ENCODE peak calls at places on chromosomes 7 and 10, in seven cellular contexts. G is transverse colon, H is psoas muscle, L is ascending aorta, I is left lung, C is fibroblast of lung, U is astrocyte. Q is an unnamed sample. For H3K4me1, the result is how much of the 10 kb centered on the place peaks cover.

GRCh38 chr7:27099224-27099838 is 3.2 kb downstream of the HOXA2 start:
- DNase-seq in L (no peak), C (peak), G (no peak), U (peak), I (no peak), H (no peak), Q (no peak)

GRCh38 chr7:29285451-29285807 is 90.9 kb downstream of the CHN2 start:
- DNase-seq in L (no peak), I (no peak), U (peak), H (no peak), C (peak), G (no peak), Q (no peak)

GRCh38 chr7:108079291-108080057 is 50.7 kb downstream of the LAMB4 start:
- DNase-seq in H (no peak), G (peak), L (no peak), I (no peak), C (peak), U (peak), Q (no peak)

GRCh38 chr10:125795637-125796190 is 20.1 kb upstream of the MMP21 start:
- DNase-seq in G (peak), H (no peak), C (no peak), U (no peak), L (no peak), I (no peak), Q (no peak)

GRCh38 chr10:47287805-47288204 is 12.2 kb upstream of the GDF10 start:
- DNase-seq in C (no peak), H (no peak), I (no peak), G (no peak), U (no peak), L (no peak), Q (no peak)

GRCh38 chr7:74655785-74656420 is 1.6 kb upstream of the GTF2I start:
- DNase-seq in C (no peak), L (no peak), U (no peak), H (no peak), G (no peak), I (no peak), Q (no peak)

GRCh38 chr7:82105463-82105862 is 335.6 kb upstream of the HGF start:
- DNase-seq in I (no peak), G (no peak), U (peak), C (peak), H (no peak), L (no peak), Q (no peak)

GRCh38 chr10:48885376-48885775 is 54.3 kb downstream of the LRRC18 start:
- DNase-seq in H (no peak), C (peak), U (no peak), I (no peak), G (no peak), L (no peak), Q (no peak)

GRCh38 chr10:29412452-29413004 is 123.7 kb downstream of the LYZL1 start:
- DNase-seq in I (no peak), H (no peak), C (no peak), G (no peak), U (no peak), L (no peak), Q (no peak)

GRCh38 chr10:87915989-87916388 is 52.6 kb downstream of the PTEN start:
- DNase-seq in G (no peak), U (peak), I (no peak), H (no peak), C (peak), L (no peak), Q (no peak)

GRCh38 chr10:22651276-22651980 is 63.0 kb downstream of the PIP4K2A start:
- DNase-seq in H (no peak), C (no peak), L (no peak), I (no peak), G (no peak), U (no peak), Q (no peak)

DNA sequence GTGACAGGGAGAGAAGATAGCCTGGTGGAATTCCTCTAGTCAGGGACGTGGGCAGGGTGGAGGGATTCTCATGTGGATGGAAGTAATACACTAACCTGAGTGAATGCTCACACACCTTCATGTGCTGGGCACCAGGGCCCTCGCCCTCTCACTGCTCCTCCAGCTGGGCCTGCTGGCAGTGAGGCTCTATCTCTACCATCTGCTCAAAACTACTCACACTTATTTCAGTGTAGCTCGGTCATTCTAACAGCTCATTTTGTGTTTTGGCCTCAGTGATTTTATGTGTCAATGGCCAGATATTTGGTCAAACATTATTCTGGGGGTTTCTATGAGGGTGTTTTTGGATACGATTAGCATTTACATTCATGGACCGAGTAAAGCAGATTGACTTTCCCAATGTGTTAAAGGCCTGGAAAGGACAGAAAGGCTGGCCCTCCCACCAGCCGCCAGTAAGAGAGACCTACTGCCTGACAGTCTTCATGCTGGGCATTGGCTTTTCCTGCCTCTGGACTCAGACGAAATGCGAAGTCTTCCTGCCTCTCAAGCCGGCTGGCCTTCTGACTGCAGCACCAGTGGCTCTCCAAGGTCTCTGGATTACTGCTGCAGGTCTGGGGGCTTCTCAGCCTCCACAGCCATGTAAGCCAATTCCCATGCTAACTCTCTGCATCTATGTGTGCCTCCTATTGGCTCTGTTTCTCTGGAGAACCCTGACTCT is 335.4 kb downstream of the CXCL12 start:
- DNase-seq in G (no peak), U (no peak), L (no peak), I (no peak), H (no peak), C (no peak), Q (no peak)
- H3K4me1 ChIP-seq in G (under half), U (under half), L (under half), I (under half), H (under half), C (under half), Q (under half)

GRCh38 chr10:54800677-54801480 is at the start of gene PCDH15:
- DNase-seq in G (no peak), L (no peak), H (no peak), U (peak), I (no peak), C (peak), Q (no peak)
- TF ChIP-seq CTCF in G (no peak), L (no peak), H (peak), U (peak), I (no peak), C (peak), Q (no peak)

GRCh38 chr10:12510566-12510965 is 161.2 kb downstream of the CAMK1D start:
- DNase-seq in G (no peak), U (peak), I (no peak), H (no peak), C (peak), L (no peak), Q (no peak)

GRCh38 chr10:12508165-12508564 is 158.8 kb downstream of the CAMK1D start:
- DNase-seq in H (no peak), L (no peak), U (no peak), G (no peak), I (no peak), C (no peak), Q (no peak)

GRCh38 chr10:12511651-12512050 is 162.3 kb downstream of the CAMK1D start:
- DNase-seq in U (no peak), I (no peak), L (no peak), C (no peak), G (no peak), H (no peak), Q (no peak)

GRCh38 chr10:12509016-12509793 is 159.9 kb downstream of the CAMK1D start:
- DNase-seq in I (no peak), H (no peak), C (no peak), G (no peak), L (no peak), U (no peak), Q (no peak)

GRCh38 chr10:12509794-12510100 is 160.4 kb downstream of the CAMK1D start:
- DNase-seq in L (no peak), H (no peak), U (no peak), G (no peak), C (no peak), I (no peak), Q (no peak)
- H3K4me1 ChIP-seq in L (under half), H (under half), U (under half), G (under half), C (under half), I (under half), Q (under half)

DNA sequence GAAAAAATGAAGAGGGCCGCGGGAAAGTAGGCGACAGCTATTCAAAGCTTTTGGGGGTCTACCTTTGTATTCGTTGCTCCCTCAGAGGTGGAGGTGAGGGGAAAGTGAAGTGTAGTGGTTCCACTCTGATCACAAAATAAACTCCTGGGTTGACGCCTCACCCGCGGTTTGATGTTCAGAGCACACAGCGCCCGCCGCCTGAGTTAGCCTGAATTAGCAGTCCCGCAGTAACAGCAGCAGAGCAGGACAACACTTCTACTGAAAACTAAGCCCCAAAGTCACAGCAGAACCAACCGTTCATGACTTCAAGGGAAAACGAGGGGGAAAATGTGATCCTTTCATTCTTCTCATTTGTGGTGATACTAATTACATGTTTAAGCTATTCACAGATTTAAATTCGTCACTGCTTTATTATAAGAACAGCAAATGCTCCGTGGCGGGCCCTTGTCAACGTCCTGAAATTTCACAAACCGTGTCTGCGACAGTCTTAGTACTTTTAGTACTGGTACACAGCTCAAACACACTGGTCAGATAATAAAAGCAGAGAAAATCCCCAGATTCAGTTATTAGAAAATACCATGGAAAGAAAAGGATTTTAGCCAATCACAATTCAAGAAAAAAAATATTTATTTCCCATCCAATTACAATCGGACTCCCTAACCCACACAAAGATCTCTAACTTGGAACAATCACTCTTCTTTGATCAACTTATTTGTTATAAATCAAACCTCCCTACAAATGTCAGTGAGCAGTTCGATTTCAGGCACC is 575 bp upstream of the JMJD1C start:
- DNase-seq in G (peak), C (peak), L (no peak), H (no peak), I (peak), U (peak), Q (peak)
- TF ChIP-seq CTCF in G (no peak), C (no peak), L (no peak), H (no peak), I (no peak), U (no peak), Q (no peak)

DNA sequence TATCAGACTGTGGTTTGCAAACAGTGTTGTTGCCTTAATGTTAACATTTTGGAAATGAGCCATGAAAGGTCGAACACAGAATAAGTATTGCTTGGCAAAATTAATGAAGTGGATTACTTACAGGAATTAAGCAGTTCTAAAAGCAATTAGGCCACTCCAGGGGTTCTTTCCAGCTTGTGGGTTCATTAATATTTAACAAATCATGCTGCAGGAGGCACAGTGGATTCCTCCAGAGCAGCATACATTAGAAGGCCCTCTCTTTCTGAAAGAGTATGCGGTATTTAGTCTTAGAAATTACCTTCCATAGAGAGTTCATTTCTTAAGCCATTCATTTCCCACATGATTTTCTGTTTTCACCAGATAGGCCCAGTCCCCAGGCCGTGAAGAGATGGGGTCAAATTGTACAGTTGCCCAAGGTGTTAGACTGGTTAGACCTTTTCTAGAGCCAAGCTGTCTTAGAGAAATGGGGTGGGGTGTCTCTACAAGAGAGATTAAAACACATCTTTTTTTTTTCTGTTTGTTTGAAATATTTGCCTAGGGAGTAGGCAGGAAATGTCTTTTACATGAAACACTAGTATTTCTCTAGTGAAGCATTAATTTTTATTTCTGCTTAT is 40.0 kb upstream of the AGR3 start:
- DNase-seq in I (no peak), G (no peak), U (peak), L (no peak), H (no peak), C (peak), Q (no peak)
- H3K4me1 ChIP-seq in I (under half), G (under half), U (under half), L (under half), H (under half), C (under half), Q (under half)

GRCh38 chr7:112079671-112080070 is 126.5 kb downstream of the DOCK4 start:
- DNase-seq in G (no peak), H (no peak), L (no peak), U (no peak), C (peak), I (no peak), Q (no peak)
- TF ChIP-seq CTCF in G (no peak), H (peak), L (no peak), U (peak), C (no peak), I (no peak), Q (no peak)

DNA sequence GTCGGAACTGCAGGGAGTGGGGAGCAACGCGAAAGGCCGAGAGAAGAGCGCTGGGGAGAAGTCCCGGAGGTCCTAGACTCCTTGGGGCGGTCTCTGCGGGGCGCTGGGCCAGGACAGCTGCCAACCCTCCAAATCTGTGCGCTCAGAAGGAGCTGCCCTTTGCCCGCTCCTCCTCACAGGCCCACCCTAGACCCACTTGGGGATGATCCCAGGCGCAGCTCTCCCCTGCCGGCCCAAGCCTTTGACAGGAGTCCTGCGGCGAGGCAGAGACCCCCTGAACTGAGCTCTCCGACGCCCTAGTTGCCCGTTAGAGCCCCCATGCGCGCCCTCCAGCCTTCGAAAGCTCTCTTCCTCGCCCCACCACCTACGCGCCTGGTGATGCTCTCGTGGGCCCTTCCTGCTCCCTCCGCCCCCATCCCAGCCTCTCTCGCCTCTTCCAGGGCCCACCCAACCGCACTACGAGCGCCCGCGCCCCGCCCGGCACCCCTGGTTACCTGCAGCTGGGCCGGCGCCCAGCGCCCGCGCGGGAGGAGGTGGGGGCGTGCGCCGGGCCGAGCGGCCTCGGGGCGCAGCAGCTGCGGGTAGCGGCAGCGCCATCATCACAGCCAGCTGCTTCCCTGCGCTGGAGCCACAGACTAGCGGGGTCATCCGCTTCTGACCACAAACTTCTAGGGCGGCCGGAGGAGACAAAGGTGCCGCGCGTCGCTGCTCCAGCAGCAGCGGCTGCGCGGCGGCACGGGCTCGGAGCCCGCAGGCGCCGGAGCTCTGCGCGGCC is 353.4 kb downstream of the DNAJB6 start:
- DNase-seq in L (no peak), I (peak), U (peak), C (peak), H (peak), G (no peak), Q (no peak)
- H3K4me1 ChIP-seq in L (under half), I (under half), U (under half), C (under half), H (under half), G (under half), Q (under half)